ENCODE peak calls at places on chromosomes 4 and X, in ten cellular contexts. D, K, I, J, W, T, S, R, H and V are unnamed samples.

GRCh38 chrX:118698516-118699247 is 28.7 kb upstream of the IL13RA1 start:
- DNase-seq in T (no peak), K (no peak), J (no peak), H (no peak), I (peak), D (no peak), S (no peak), W (peak), R (peak), V (no peak)

GRCh38 chrX:108224727-108225455 is 133.3 kb downstream of the ATG4A start:
- DNase-seq in S (no peak), R (no peak), W (peak), T (peak), K (peak), I (no peak), D (peak), J (no peak), H (no peak), V (peak)

GRCh38 chrX:109684136-109684535 is 48.9 kb downstream of the ACSL4 start:
- DNase-seq in I (no peak), H (no peak), S (no peak), T (no peak), K (no peak), W (no peak), R (no peak), J (no peak), D (no peak), V (no peak)

GRCh38 chrX:101993335-101993734 is 61.5 kb upstream of the ZMAT1 start:
- DNase-seq in D (no peak), H (no peak), S (no peak), J (no peak), K (no peak), W (no peak), I (no peak), T (no peak), R (no peak), V (no peak)

GRCh38 chrX:150768580-150769190 is 75.5 kb downstream of the MTMR1 start:
- DNase-seq in D (no peak), I (no peak), S (no peak), H (no peak), J (no peak), T (no peak), K (no peak), W (no peak), R (no peak), V (no peak)

GRCh38 chr4:134201216-134202098 is at the start of gene PABPC4L:
- DNase-seq in K (peak), S (peak), J (peak), W (no peak), D (peak), T (peak), R (no peak), H (peak), I (peak), V (peak)

GRCh38 chr4:5683566-5683965 is 24.8 kb downstream of the EVC2 start:
- DNase-seq in T (peak), S (no peak), H (no peak), W (no peak), I (no peak), J (no peak), D (no peak), R (no peak), K (no peak), V (no peak)

GRCh38 chrX:120452131-120452530 is 17.0 kb downstream of the LAMP2 start:
- DNase-seq in I (peak), J (no peak), W (peak), S (no peak), D (peak), T (no peak), K (peak), H (no peak), R (no peak), V (peak)

DNA sequence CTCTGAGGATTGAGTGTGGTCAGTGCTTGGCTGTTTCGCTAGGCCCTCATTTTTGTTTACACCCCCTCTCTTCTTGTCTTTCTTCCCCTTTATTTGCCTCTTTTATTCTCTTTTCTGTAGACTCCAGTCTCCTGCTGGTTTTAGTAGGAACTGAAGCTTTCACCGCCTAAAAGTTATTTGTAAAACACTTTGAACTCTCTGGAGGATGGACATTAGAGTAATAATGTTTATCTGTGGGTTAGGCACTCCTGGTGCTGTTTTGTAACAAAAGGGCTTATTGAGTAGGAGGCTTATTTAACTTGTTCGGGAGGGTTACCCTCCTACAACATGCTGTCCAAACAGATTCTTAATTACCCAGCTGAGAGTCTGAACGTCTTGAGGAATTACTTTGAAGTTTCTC is 1.6 kb upstream of the ARHGAP10 start:
- DNase-seq in K (peak), W (no peak), S (no peak), J (no peak), I (no peak), D (no peak), T (no peak), H (no peak), R (no peak), V (peak)
- H3K4me3 ChIP-seq in K (peak), W (no peak), S (no peak), J (no peak), I (no peak), D (no peak), T (no peak), H (no peak), R (no peak), V (no peak)

GRCh38 chr4:24260133-24260532 is 324.2 kb downstream of the DHX15 start:
- DNase-seq in S (no peak), K (no peak), W (no peak), J (no peak), I (no peak), H (no peak), D (no peak), R (no peak), T (no peak), V (no peak)
- TF ChIP-seq CTCF in S (no peak), K (no peak), W (no peak), J (no peak), I (no peak), H (no peak), D (no peak), R (no peak), T (no peak), V (no peak)

DNA sequence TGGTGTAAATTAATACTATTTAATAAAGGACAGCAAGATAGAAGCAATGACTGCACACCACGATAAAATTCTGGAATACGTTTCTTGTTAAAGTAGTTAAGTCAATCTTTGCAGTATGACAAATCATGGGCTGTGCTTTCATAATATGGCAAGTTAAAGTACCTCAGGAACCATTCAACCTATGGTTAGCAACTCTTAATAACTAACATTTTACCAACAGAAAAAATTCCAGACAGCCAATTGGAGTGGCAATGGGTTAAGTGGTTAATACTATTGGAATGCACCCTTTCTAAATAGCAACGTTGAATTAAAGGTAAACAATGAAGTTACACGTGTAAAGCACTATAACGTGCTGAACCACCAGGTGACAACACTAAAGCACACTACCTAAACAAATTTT is 72.4 kb upstream of the ZCCHC13 start:
- DNase-seq in T (no peak), W (no peak), J (no peak), H (no peak), S (no peak), D (no peak), R (no peak), I (no peak), K (no peak), V (no peak)
- H3K4me3 ChIP-seq in T (no peak), W (no peak), J (no peak), H (no peak), S (no peak), D (no peak), R (no peak), I (no peak), K (no peak), V (no peak)

DNA sequence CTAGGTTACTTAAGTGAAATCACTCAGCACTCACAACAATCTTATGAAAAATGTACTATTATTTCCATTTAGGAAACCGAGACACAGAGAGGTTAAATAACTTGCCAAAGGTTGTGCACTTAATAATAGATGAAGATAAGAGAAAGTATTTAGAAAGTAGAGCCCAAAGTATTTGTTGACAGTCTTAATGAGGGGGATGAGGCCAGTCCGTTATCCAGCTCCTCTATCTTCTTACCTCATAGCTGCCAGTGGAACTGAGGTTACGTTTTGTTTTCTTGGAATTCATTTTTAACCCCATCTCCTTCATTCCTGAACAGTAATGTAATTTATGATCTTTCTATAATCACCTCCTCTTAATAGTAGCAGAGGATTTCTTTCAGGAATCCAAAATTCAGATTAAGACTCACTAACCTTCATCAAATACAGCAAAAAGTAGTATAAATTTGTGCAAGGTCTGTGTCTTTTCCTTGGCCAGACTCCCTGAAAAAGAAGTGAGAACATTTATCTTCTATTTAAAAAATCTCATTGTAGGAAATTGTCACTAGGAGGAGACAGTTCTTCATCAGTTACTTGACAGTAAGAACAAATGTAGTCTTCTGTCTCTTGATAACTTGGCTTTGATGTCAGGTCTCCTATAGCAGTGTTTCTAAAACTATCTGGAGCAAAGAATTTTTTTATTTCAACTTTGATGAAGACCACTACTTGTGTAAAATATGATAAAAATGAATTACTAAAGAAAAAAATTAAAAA is 35.5 kb downstream of the F8 start:
- DNase-seq in R (no peak), W (peak), T (no peak), D (no peak), K (no peak), S (no peak), H (no peak), I (no peak), J (no peak), V (no peak)
- TF ChIP-seq CTCF in R (no peak), W (no peak), T (no peak), D (no peak), K (no peak), S (no peak), H (no peak), I (no peak), J (no peak), V (no peak)

GRCh38 chrX:49163555-49164419 is 1.2 kb downstream of the MAGIX start:
- DNase-seq in H (peak), W (peak), J (peak), K (peak), S (no peak), D (peak), R (peak), I (peak), T (peak), V (peak)

GRCh38 chrX:49162620-49163019 is at the start of gene MAGIX:
- DNase-seq in W (no peak), H (no peak), S (no peak), T (no peak), J (no peak), K (no peak), I (no peak), D (no peak), R (no peak), V (no peak)

GRCh38 chrX:49165901-49166881 is 3.6 kb downstream of the MAGIX start:
- DNase-seq in S (no peak), H (peak), R (peak), D (peak), K (peak), W (peak), I (peak), T (peak), J (peak), V (peak)

GRCh38 chrX:49166914-49167739 is 4.6 kb downstream of the MAGIX start:
- DNase-seq in J (peak), S (no peak), W (peak), H (peak), I (peak), D (peak), T (peak), K (peak), R (peak), V (peak)

DNA sequence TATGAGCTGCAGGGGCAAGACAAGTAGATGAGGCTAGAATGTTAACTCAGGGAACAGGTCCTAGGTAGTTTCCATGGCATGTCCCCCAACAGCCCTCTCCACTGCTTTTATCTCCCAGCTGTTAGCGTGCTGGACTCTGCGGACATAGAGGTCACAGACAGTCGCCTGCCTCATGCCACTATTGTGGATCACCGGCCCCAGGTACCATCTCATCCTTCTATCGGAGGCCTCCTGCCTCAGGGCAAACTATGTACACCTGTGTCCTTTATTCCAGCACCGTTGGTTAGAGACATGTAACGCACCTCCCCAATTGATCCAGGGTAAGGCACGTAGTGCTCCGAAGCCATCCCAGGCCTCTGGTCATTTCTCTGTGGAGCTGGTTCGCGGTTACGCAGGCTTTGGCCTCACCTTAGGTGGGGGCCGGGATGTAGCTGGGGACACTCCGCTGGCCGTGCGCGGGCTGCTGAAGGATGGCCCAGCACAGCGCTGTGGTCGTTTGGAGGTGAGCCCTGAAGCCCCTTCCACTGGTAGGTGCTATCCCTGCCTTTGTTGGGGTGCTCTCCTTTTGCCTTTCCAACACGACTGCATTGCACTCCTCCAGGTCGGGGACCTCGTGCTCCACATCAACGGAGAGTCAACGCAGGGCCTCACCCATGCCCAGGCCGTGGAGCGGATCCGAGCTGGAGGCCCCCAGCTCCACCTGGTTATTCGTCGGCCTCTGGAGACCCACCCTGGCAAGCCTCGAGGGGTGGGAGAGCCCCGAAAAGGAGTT is 2.2 kb downstream of the MAGIX start:
- DNase-seq in W (no peak), T (no peak), J (no peak), S (no peak), H (no peak), D (no peak), R (no peak), I (no peak), K (no peak), V (no peak)
- H3K4me3 ChIP-seq in W (no peak), T (no peak), J (no peak), S (no peak), H (no peak), D (no peak), R (no peak), I (no peak), K (no peak), V (no peak)

DNA sequence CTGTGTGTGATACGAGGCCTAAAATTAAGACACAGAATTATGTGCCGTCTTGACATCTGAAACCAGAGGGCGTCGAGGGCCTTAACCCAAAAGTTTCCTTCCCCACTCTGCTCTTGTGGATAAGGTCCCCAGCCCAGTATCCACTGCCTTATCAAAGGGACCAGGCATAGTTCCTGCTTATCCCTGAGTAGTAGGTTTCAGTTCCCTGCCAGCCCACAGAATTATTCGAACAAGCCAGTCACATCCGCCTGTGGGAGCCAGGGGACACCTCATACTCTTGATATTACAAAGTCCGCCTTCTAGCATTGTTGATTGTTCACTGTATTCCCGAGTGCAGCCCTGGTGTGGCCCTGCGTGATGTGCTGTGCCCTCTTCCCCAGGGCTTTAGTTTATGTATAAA is 5.4 kb upstream of the MMRN1 start:
- DNase-seq in J (no peak), R (no peak), S (no peak), D (peak), W (no peak), T (no peak), H (peak), I (no peak), K (no peak), V (no peak)
- TF ChIP-seq CTCF in J (no peak), R (no peak), S (no peak), D (no peak), W (no peak), T (no peak), H (no peak), I (no peak), K (no peak), V (no peak)

GRCh38 chr4:148216866-148217814 is 225.1 kb downstream of the NR3C2 start:
- DNase-seq in T (no peak), K (no peak), W (no peak), D (no peak), S (no peak), J (no peak), R (no peak), I (no peak), H (no peak), V (peak)
- H3K4me3 ChIP-seq in T (no peak), K (no peak), W (no peak), D (no peak), S (no peak), J (peak), R (no peak), I (no peak), H (peak), V (peak)